ENCODE peak calls at places on chromosomes 2 and 18, in four cellular contexts. One of them, this sample, is unnamed.

GRCh38 chr2:25194576-25195122 is 26.3 kb upstream of the POMC start:
- DNase-seq in endothelial cell of umbilical vein: no peak
- DNase-seq in GM23248: no peak
- DNase-seq in fibroblast of lung: no peak
- DNase-seq in this sample: no peak

GRCh38 chr2:64858541-64859031 is 130.6 kb upstream of the SLC1A4 start:
- DNase-seq in endothelial cell of umbilical vein: no peak
- DNase-seq in GM23248: peak; percentile 52
- DNase-seq in fibroblast of lung: no peak
- DNase-seq in this sample: no peak

GRCh38 chr2:25063876-25064660 is 22.2 kb downstream of the EFR3B start:
- DNase-seq in endothelial cell of umbilical vein: no peak
- DNase-seq in GM23248: peak; percentile 56
- DNase-seq in fibroblast of lung: no peak
- DNase-seq in this sample: no peak

GRCh38 chr2:232931636-232932035 is 61.6 kb downstream of the SNORC start:
- DNase-seq in endothelial cell of umbilical vein: no peak
- DNase-seq in GM23248: peak; percentile 31
- DNase-seq in fibroblast of lung: no peak
- DNase-seq in this sample: no peak

GRCh38 chr2:166106431-166107015 is 21.3 kb downstream of the SCN1A start:
- DNase-seq in endothelial cell of umbilical vein: peak; percentile 68
- DNase-seq in GM23248: no peak
- DNase-seq in fibroblast of lung: peak; percentile 62
- DNase-seq in this sample: no peak

GRCh38 chr2:12080360-12080759 is 333.9 kb downstream of the LPIN1 start:
- DNase-seq in endothelial cell of umbilical vein: no peak
- DNase-seq in GM23248: no peak
- DNase-seq in fibroblast of lung: no peak
- DNase-seq in this sample: no peak

GRCh38 chr2:179655627-179656026 is 205.8 kb downstream of the ZNF385B start:
- DNase-seq in endothelial cell of umbilical vein: no peak
- DNase-seq in GM23248: peak; percentile 72
- DNase-seq in fibroblast of lung: peak; percentile 64
- DNase-seq in this sample: no peak

GRCh38 chr2:69190743-69191425 is 177.9 kb downstream of the ANTXR1 start:
- DNase-seq in endothelial cell of umbilical vein: no peak
- DNase-seq in GM23248: peak; percentile 44
- DNase-seq in fibroblast of lung: peak; percentile 36
- DNase-seq in this sample: no peak

GRCh38 chr18:67301592-67301991 is 214.9 kb downstream of the DSEL start:
- DNase-seq in endothelial cell of umbilical vein: no peak
- DNase-seq in GM23248: peak; percentile 37
- DNase-seq in fibroblast of lung: peak; percentile 2
- DNase-seq in this sample: no peak

GRCh38 chr2:154720642-154721041 is 22.1 kb downstream of the KCNJ3 start:
- DNase-seq in endothelial cell of umbilical vein: no peak
- DNase-seq in GM23248: no peak
- DNase-seq in fibroblast of lung: peak; percentile 5
- DNase-seq in this sample: no peak

GRCh38 chr2:210606001-210606400 is 49.6 kb downstream of the CPS1 start:
- DNase-seq in endothelial cell of umbilical vein: no peak
- DNase-seq in GM23248: no peak
- DNase-seq in fibroblast of lung: no peak
- DNase-seq in this sample: no peak

GRCh38 chr2:74856004-74856578 is 22.2 kb downstream of the HK2 start:
- DNase-seq in endothelial cell of umbilical vein: no peak
- DNase-seq in GM23248: no peak
- DNase-seq in fibroblast of lung: no peak
- DNase-seq in this sample: no peak

GRCh38 chr18:77164762-77165485 is 32.3 kb upstream of the MBP start:
- DNase-seq in endothelial cell of umbilical vein: no peak
- DNase-seq in GM23248: no peak
- DNase-seq in fibroblast of lung: no peak
- DNase-seq in this sample: no peak

GRCh38 chr18:79405781-79406575 is 10.2 kb downstream of the NFATC1 start:
- DNase-seq in endothelial cell of umbilical vein: peak; percentile 44
- DNase-seq in GM23248: no peak
- DNase-seq in fibroblast of lung: no peak
- DNase-seq in this sample: no peak

GRCh38 chr2:161004379-161004778 is 155.8 kb upstream of the TANK start:
- DNase-seq in endothelial cell of umbilical vein: peak; percentile 22
- DNase-seq in GM23248: peak; percentile 63
- DNase-seq in fibroblast of lung: peak; percentile 42
- DNase-seq in this sample: no peak

GRCh38 chr2:215668329-215668728 is 232.5 kb upstream of the FN1 start:
- DNase-seq in endothelial cell of umbilical vein: no peak
- DNase-seq in GM23248: no peak
- DNase-seq in fibroblast of lung: no peak
- DNase-seq in this sample: no peak

GRCh38 chr2:73376681-73377080 is 9.0 kb upstream of the ALMS1 start:
- DNase-seq in endothelial cell of umbilical vein: no peak
- DNase-seq in GM23248: no peak
- DNase-seq in fibroblast of lung: no peak
- DNase-seq in this sample: no peak

GRCh38 chr2:161992526-161992925 is 81.5 kb downstream of the DPP4 start:
- DNase-seq in endothelial cell of umbilical vein: no peak
- DNase-seq in GM23248: no peak
- DNase-seq in fibroblast of lung: no peak
- DNase-seq in this sample: no peak

GRCh38 chr2:197145471-197146056 is 165.0 kb downstream of the ANKRD44 start:
- DNase-seq in endothelial cell of umbilical vein: no peak
- DNase-seq in GM23248: no peak
- DNase-seq in fibroblast of lung: no peak
- DNase-seq in this sample: no peak

GRCh38 chr2:238138331-238139102 is at the start of gene KLHL30:
- DNase-seq in endothelial cell of umbilical vein: no peak
- DNase-seq in GM23248: no peak
- DNase-seq in fibroblast of lung: no peak
- DNase-seq in this sample: no peak

GRCh38 chr2:216086207-216086893 is 4.6 kb downstream of the TMEM169 start:
- DNase-seq in endothelial cell of umbilical vein: no peak
- DNase-seq in GM23248: no peak
- DNase-seq in fibroblast of lung: no peak
- DNase-seq in this sample: no peak

GRCh38 chr2:201734111-201734510 is 35.7 kb upstream of the MPP4 start:
- DNase-seq in endothelial cell of umbilical vein: no peak
- DNase-seq in GM23248: no peak
- DNase-seq in fibroblast of lung: no peak
- DNase-seq in this sample: no peak

GRCh38 chr2:133197156-133197555 is 371.1 kb downstream of the NCKAP5 start:
- DNase-seq in endothelial cell of umbilical vein: no peak
- DNase-seq in GM23248: no peak
- DNase-seq in fibroblast of lung: no peak
- DNase-seq in this sample: no peak

GRCh38 chr2:201257941-201258665 is 2.2 kb upstream of the CASP8 start:
- DNase-seq in endothelial cell of umbilical vein: peak; percentile 84
- DNase-seq in GM23248: peak; percentile 92
- DNase-seq in fibroblast of lung: peak; percentile 81
- DNase-seq in this sample: no peak

GRCh38 chr2:127175821-127176354 is 44.2 kb downstream of the CYP27C1 start:
- DNase-seq in endothelial cell of umbilical vein: no peak
- DNase-seq in GM23248: peak; percentile 94
- DNase-seq in fibroblast of lung: peak; percentile 69
- DNase-seq in this sample: no peak

GRCh38 chr2:43604674-43605073 is 8.8 kb upstream of the THADA start:
- DNase-seq in endothelial cell of umbilical vein: no peak
- DNase-seq in GM23248: no peak
- DNase-seq in fibroblast of lung: no peak
- DNase-seq in this sample: no peak

GRCh38 chr2:35714883-35715282 is 640.7 kb upstream of the CRIM1 start:
- DNase-seq in endothelial cell of umbilical vein: no peak
- DNase-seq in GM23248: no peak
- DNase-seq in fibroblast of lung: peak; percentile 1
- DNase-seq in this sample: no peak

GRCh38 chr2:10080536-10081304 is 509 bp upstream of the CYS1 start:
- DNase-seq in endothelial cell of umbilical vein: no peak
- DNase-seq in GM23248: no peak
- DNase-seq in fibroblast of lung: no peak
- DNase-seq in this sample: no peak

GRCh38 chr2:10078001-10078400 is 2.2 kb downstream of the CYS1 start:
- DNase-seq in endothelial cell of umbilical vein: no peak
- DNase-seq in GM23248: no peak
- DNase-seq in fibroblast of lung: no peak
- DNase-seq in this sample: no peak

GRCh38 chr2:10078704-10079191 is 1.5 kb downstream of the CYS1 start:
- DNase-seq in endothelial cell of umbilical vein: no peak
- DNase-seq in GM23248: no peak
- DNase-seq in fibroblast of lung: no peak
- DNase-seq in this sample: no peak

GRCh38 chr2:10079931-10080535 is at the start of gene CYS1:
- DNase-seq in endothelial cell of umbilical vein: no peak
- DNase-seq in GM23248: peak; percentile 66
- DNase-seq in fibroblast of lung: no peak
- DNase-seq in this sample: no peak

GRCh38 chr2:10079192-10079930 is 850 bp downstream of the CYS1 start:
- DNase-seq in endothelial cell of umbilical vein: no peak
- DNase-seq in GM23248: peak; percentile 84
- DNase-seq in fibroblast of lung: peak; percentile 65
- DNase-seq in this sample: no peak
- TF ChIP-seq EZH2 in endothelial cell of umbilical vein: peak; percentile 47
- TF ChIP-seq EZH2 in GM23248: no peak
- TF ChIP-seq EZH2 in fibroblast of lung: peak; percentile 77
- TF ChIP-seq EZH2 in this sample: peak; percentile 65

GRCh38 chr2:236172866-236173733 is 4.9 kb upstream of the GBX2 start:
- DNase-seq in endothelial cell of umbilical vein: no peak
- DNase-seq in GM23248: no peak
- DNase-seq in fibroblast of lung: no peak
- DNase-seq in this sample: no peak
- TF ChIP-seq EZH2 in endothelial cell of umbilical vein: peak; percentile 96
- TF ChIP-seq EZH2 in GM23248: peak; percentile 74
- TF ChIP-seq EZH2 in fibroblast of lung: peak; percentile 52
- TF ChIP-seq EZH2 in this sample: no peak

GRCh38 chr2:286774-287392 is 1.0 kb downstream of the ALKAL2 start:
- DNase-seq in endothelial cell of umbilical vein: peak; percentile 16
- DNase-seq in GM23248: no peak
- DNase-seq in fibroblast of lung: no peak
- DNase-seq in this sample: no peak
- TF ChIP-seq EZH2 in endothelial cell of umbilical vein: peak; percentile 67
- TF ChIP-seq EZH2 in GM23248: no peak
- TF ChIP-seq EZH2 in fibroblast of lung: no peak
- TF ChIP-seq EZH2 in this sample: no peak

GRCh38 chr2:176085861-176086771 is 2.4 kb upstream of the EVX2 start:
- DNase-seq in endothelial cell of umbilical vein: peak; percentile 47
- DNase-seq in GM23248: peak; percentile 66
- DNase-seq in fibroblast of lung: peak; percentile 39
- DNase-seq in this sample: no peak
- TF ChIP-seq EZH2 in endothelial cell of umbilical vein: no peak
- TF ChIP-seq EZH2 in GM23248: no peak
- TF ChIP-seq EZH2 in fibroblast of lung: peak; percentile 63
- TF ChIP-seq EZH2 in this sample: no peak

GRCh38 chr2:70907130-70907756 is 28.5 kb upstream of the ATP6V1B1 start:
- DNase-seq in endothelial cell of umbilical vein: no peak
- DNase-seq in GM23248: no peak
- DNase-seq in fibroblast of lung: peak; percentile 45
- DNase-seq in this sample: no peak
- TF ChIP-seq EZH2 in endothelial cell of umbilical vein: peak; percentile 74
- TF ChIP-seq EZH2 in GM23248: no peak
- TF ChIP-seq EZH2 in fibroblast of lung: no peak
- TF ChIP-seq EZH2 in this sample: no peak

GRCh38 chr2:104658840-104659591 is 194.9 kb upstream of the POU3F3 start:
- DNase-seq in endothelial cell of umbilical vein: no peak
- DNase-seq in GM23248: no peak
- DNase-seq in fibroblast of lung: no peak
- DNase-seq in this sample: no peak

GRCh38 chr2:104656496-104657310 is 197.2 kb upstream of the POU3F3 start:
- DNase-seq in endothelial cell of umbilical vein: no peak
- DNase-seq in GM23248: no peak
- DNase-seq in fibroblast of lung: no peak
- DNase-seq in this sample: no peak

GRCh38 chr2:104654813-104655212 is 199.1 kb upstream of the POU3F3 start:
- DNase-seq in endothelial cell of umbilical vein: no peak
- DNase-seq in GM23248: no peak
- DNase-seq in fibroblast of lung: no peak
- DNase-seq in this sample: no peak

DNA sequence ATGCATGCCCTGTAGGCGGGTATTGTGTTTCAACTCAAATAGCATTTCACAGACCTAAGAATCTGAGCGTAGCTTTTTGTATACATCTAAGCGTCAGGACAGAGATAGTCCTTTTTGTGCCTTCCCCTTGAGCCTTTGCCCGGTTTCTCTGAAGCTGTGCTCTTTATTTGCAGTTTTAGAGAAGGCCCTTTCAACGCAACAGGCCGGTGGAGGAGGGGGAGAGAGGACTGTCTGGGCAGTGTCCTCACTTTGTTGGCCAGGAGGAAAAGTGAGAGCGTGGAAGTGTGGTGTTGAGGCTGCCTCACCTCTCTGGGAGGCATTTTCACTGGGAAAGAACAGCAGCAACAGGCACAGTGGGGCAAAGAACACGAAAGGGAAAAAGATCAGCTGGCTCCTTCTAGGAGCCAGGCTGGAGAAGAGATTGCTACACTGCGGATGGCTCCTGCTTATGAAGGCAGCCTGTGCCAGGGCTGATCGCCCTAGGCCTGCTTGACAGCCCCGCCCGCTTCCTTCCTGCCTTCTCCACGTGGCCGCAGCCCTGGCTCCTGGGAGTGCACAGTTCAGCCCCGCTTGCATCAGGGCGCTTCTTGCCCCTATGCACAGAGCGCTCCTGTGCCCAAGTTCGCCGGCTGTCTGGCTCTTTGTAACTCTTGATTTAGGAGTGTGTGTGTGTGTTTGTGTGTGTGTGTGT is 195.6 kb upstream of the POU3F3 start:
- DNase-seq in endothelial cell of umbilical vein: no peak
- DNase-seq in GM23248: peak; percentile 14
- DNase-seq in fibroblast of lung: no peak
- DNase-seq in this sample: no peak
- TF ChIP-seq EZH2 in endothelial cell of umbilical vein: no peak
- TF ChIP-seq EZH2 in GM23248: no peak
- TF ChIP-seq EZH2 in fibroblast of lung: no peak
- TF ChIP-seq EZH2 in this sample: no peak

GRCh38 chr18:31042391-31043181 is at the start of gene DSC3:
- DNase-seq in endothelial cell of umbilical vein: no peak
- DNase-seq in GM23248: no peak
- DNase-seq in fibroblast of lung: peak; percentile 18
- DNase-seq in this sample: no peak

GRCh38 chr18:31041346-31042067 is 1.0 kb downstream of the DSC3 start:
- DNase-seq in endothelial cell of umbilical vein: peak; percentile 3
- DNase-seq in GM23248: no peak
- DNase-seq in fibroblast of lung: no peak
- DNase-seq in this sample: no peak

GRCh38 chr18:31040982-31041345 is 1.6 kb downstream of the DSC3 start:
- DNase-seq in endothelial cell of umbilical vein: no peak
- DNase-seq in GM23248: no peak
- DNase-seq in fibroblast of lung: peak; percentile 20
- DNase-seq in this sample: no peak

GRCh38 chr18:31043709-31044108 is 1.2 kb upstream of the DSC3 start:
- DNase-seq in endothelial cell of umbilical vein: no peak
- DNase-seq in GM23248: no peak
- DNase-seq in fibroblast of lung: no peak
- DNase-seq in this sample: no peak

GRCh38 chr18:31042068-31042390 is 513 bp downstream of the DSC3 start:
- DNase-seq in endothelial cell of umbilical vein: no peak
- DNase-seq in GM23248: no peak
- DNase-seq in fibroblast of lung: no peak
- DNase-seq in this sample: no peak
- TF ChIP-seq EZH2 in endothelial cell of umbilical vein: peak; percentile 68
- TF ChIP-seq EZH2 in GM23248: no peak
- TF ChIP-seq EZH2 in fibroblast of lung: no peak
- TF ChIP-seq EZH2 in this sample: no peak

This sample was measured in SK-N-MC.